ENCODE peak calls at places on chromosome 16, in six cellular contexts. One of them, this sample, is unnamed. For H3K9me2, the result is how much of the 10 kb centered on the place peaks cover.

GRCh38 chr16:54928016-54928356 is 2.7 kb upstream of the IRX5 start:
- DNase-seq in HCT116: no peak
- DNase-seq in GM23338: peak
- DNase-seq in PC-3: no peak
- DNase-seq in MM.1S: peak
- DNase-seq in hepatocyte: peak
- DNase-seq in this sample: peak

GRCh38 chr16:14628806-14629611 is 1.1 kb downstream of the PARN start:
- DNase-seq in HCT116: no peak
- DNase-seq in GM23338: peak
- DNase-seq in PC-3: no peak
- DNase-seq in MM.1S: no peak
- DNase-seq in hepatocyte: no peak
- DNase-seq in this sample: no peak

GRCh38 chr16:65069766-65070165 is 52.1 kb downstream of the CDH11 start:
- DNase-seq in HCT116: no peak
- DNase-seq in GM23338: no peak
- DNase-seq in PC-3: no peak
- DNase-seq in MM.1S: no peak
- DNase-seq in hepatocyte: no peak
- DNase-seq in this sample: no peak

GRCh38 chr16:48053346-48053745 is 102.4 kb downstream of the ABCC12 start:
- DNase-seq in HCT116: no peak
- DNase-seq in GM23338: peak
- DNase-seq in PC-3: peak
- DNase-seq in MM.1S: no peak
- DNase-seq in hepatocyte: peak
- DNase-seq in this sample: peak

GRCh38 chr16:84240455-84240854 is 643 bp upstream of the KCNG4 start:
- DNase-seq in HCT116: no peak
- DNase-seq in GM23338: no peak
- DNase-seq in PC-3: no peak
- DNase-seq in MM.1S: no peak
- DNase-seq in hepatocyte: no peak
- DNase-seq in this sample: no peak

GRCh38 chr16:53433930-53434435 is 288 bp upstream of the RBL2 start:
- DNase-seq in HCT116: peak
- DNase-seq in GM23338: no peak
- DNase-seq in PC-3: peak
- DNase-seq in MM.1S: no peak
- DNase-seq in hepatocyte: peak
- DNase-seq in this sample: no peak

GRCh38 chr16:52538511-52538910 is 8.4 kb downstream of the TOX3 start:
- DNase-seq in HCT116: no peak
- DNase-seq in GM23338: no peak
- DNase-seq in PC-3: no peak
- DNase-seq in MM.1S: no peak
- DNase-seq in hepatocyte: no peak
- DNase-seq in this sample: no peak

GRCh38 chr16:83912152-83912948 is 13.4 kb downstream of the MLYCD start:
- DNase-seq in HCT116: no peak
- DNase-seq in GM23338: no peak
- DNase-seq in PC-3: peak
- DNase-seq in MM.1S: no peak
- DNase-seq in hepatocyte: no peak
- DNase-seq in this sample: no peak

GRCh38 chr16:17334096-17334495 is 136.7 kb downstream of the XYLT1 start:
- DNase-seq in HCT116: no peak
- DNase-seq in GM23338: no peak
- DNase-seq in PC-3: no peak
- DNase-seq in MM.1S: no peak
- DNase-seq in hepatocyte: no peak
- DNase-seq in this sample: no peak

GRCh38 chr16:86911311-86911999 is 333.1 kb downstream of the FOXL1 start:
- DNase-seq in HCT116: no peak
- DNase-seq in GM23338: no peak
- DNase-seq in PC-3: no peak
- DNase-seq in MM.1S: no peak
- DNase-seq in hepatocyte: no peak
- DNase-seq in this sample: no peak

GRCh38 chr16:15597822-15598647 is 44.9 kb downstream of the MARF1 start:
- DNase-seq in HCT116: no peak
- DNase-seq in GM23338: no peak
- DNase-seq in PC-3: no peak
- DNase-seq in MM.1S: no peak
- DNase-seq in hepatocyte: no peak
- DNase-seq in this sample: no peak

GRCh38 chr16:77922355-77922754 is 100.0 kb upstream of the CLEC3A start:
- DNase-seq in HCT116: no peak
- DNase-seq in GM23338: no peak
- DNase-seq in PC-3: no peak
- DNase-seq in MM.1S: no peak
- DNase-seq in hepatocyte: no peak
- DNase-seq in this sample: no peak

GRCh38 chr16:54284319-54284930 is 2.2 kb downstream of the IRX3 start:
- DNase-seq in HCT116: no peak
- DNase-seq in GM23338: peak
- DNase-seq in PC-3: no peak
- DNase-seq in MM.1S: no peak
- DNase-seq in hepatocyte: peak
- DNase-seq in this sample: peak

GRCh38 chr16:4676826-4677225 is 16.5 kb upstream of the NUDT16L1 start:
- DNase-seq in HCT116: no peak
- DNase-seq in GM23338: no peak
- DNase-seq in PC-3: no peak
- DNase-seq in MM.1S: no peak
- DNase-seq in hepatocyte: no peak
- DNase-seq in this sample: no peak

GRCh38 chr16:2979669-2980226 is 498 bp downstream of the PKMYT1 start:
- DNase-seq in HCT116: no peak
- DNase-seq in GM23338: peak
- DNase-seq in PC-3: no peak
- DNase-seq in MM.1S: no peak
- DNase-seq in hepatocyte: no peak
- DNase-seq in this sample: peak

GRCh38 chr16:69112285-69113129 is 7.1 kb downstream of the HAS3 start:
- DNase-seq in HCT116: no peak
- DNase-seq in GM23338: peak
- DNase-seq in PC-3: peak
- DNase-seq in MM.1S: peak
- DNase-seq in hepatocyte: peak
- DNase-seq in this sample: no peak

GRCh38 chr16:12300946-12301500 is 324.5 kb downstream of the SNX29 start:
- DNase-seq in HCT116: no peak
- DNase-seq in GM23338: no peak
- DNase-seq in PC-3: no peak
- DNase-seq in MM.1S: no peak
- DNase-seq in hepatocyte: no peak
- DNase-seq in this sample: no peak

GRCh38 chr16:65377131-65377649 is 255.3 kb upstream of the CDH11 start:
- DNase-seq in HCT116: no peak
- DNase-seq in GM23338: no peak
- DNase-seq in PC-3: peak
- DNase-seq in MM.1S: no peak
- DNase-seq in hepatocyte: no peak
- DNase-seq in this sample: no peak

GRCh38 chr16:48347191-48347860 is 37.9 kb downstream of the SIAH1 start:
- DNase-seq in HCT116: no peak
- DNase-seq in GM23338: no peak
- DNase-seq in PC-3: no peak
- DNase-seq in MM.1S: no peak
- DNase-seq in hepatocyte: no peak
- DNase-seq in this sample: no peak

GRCh38 chr16:23016372-23016771 is 132.9 kb downstream of the USP31 start:
- DNase-seq in HCT116: no peak
- DNase-seq in GM23338: no peak
- DNase-seq in PC-3: no peak
- DNase-seq in MM.1S: no peak
- DNase-seq in hepatocyte: no peak
- DNase-seq in this sample: no peak

GRCh38 chr16:67393111-67393789 is at the start of gene TPPP3:
- DNase-seq in HCT116: no peak
- DNase-seq in GM23338: peak
- DNase-seq in PC-3: no peak
- DNase-seq in MM.1S: no peak
- DNase-seq in hepatocyte: peak
- DNase-seq in this sample: peak

GRCh38 chr16:59154295-59154694 is 420.2 kb upstream of the GOT2 start:
- DNase-seq in HCT116: no peak
- DNase-seq in GM23338: no peak
- DNase-seq in PC-3: no peak
- DNase-seq in MM.1S: no peak
- DNase-seq in hepatocyte: peak
- DNase-seq in this sample: no peak

GRCh38 chr16:73956592-73957495 is 339.8 kb upstream of the PSMD7 start:
- DNase-seq in HCT116: peak
- DNase-seq in GM23338: peak
- DNase-seq in PC-3: peak
- DNase-seq in MM.1S: peak
- DNase-seq in hepatocyte: peak
- DNase-seq in this sample: no peak

GRCh38 chr16:77788196-77789084 is at the start of gene VAT1L:
- DNase-seq in HCT116: no peak
- DNase-seq in GM23338: peak
- DNase-seq in PC-3: no peak
- DNase-seq in MM.1S: peak
- DNase-seq in hepatocyte: peak
- DNase-seq in this sample: no peak

GRCh38 chr16:83473109-83473508 is 334.7 kb upstream of the HSBP1 start:
- DNase-seq in HCT116: no peak
- DNase-seq in GM23338: no peak
- DNase-seq in PC-3: no peak
- DNase-seq in MM.1S: no peak
- DNase-seq in hepatocyte: peak
- DNase-seq in this sample: no peak

GRCh38 chr16:3645108-3645503 is 9.4 kb upstream of the DNASE1 start:
- DNase-seq in HCT116: no peak
- DNase-seq in GM23338: no peak
- DNase-seq in PC-3: no peak
- DNase-seq in MM.1S: no peak
- DNase-seq in hepatocyte: no peak
- DNase-seq in this sample: no peak

GRCh38 chr16:29883987-29884386 is 15.4 kb downstream of the SEZ6L2 start:
- DNase-seq in HCT116: no peak
- DNase-seq in GM23338: no peak
- DNase-seq in PC-3: no peak
- DNase-seq in MM.1S: no peak
- DNase-seq in hepatocyte: no peak
- DNase-seq in this sample: no peak

GRCh38 chr16:75529959-75530358 is 5.9 kb downstream of the CHST5 start:
- DNase-seq in HCT116: no peak
- DNase-seq in GM23338: no peak
- DNase-seq in PC-3: no peak
- DNase-seq in MM.1S: no peak
- DNase-seq in hepatocyte: no peak
- DNase-seq in this sample: no peak

GRCh38 chr16:75526032-75526790 is 9.7 kb downstream of the CHST5 start:
- DNase-seq in HCT116: no peak
- DNase-seq in GM23338: no peak
- DNase-seq in PC-3: no peak
- DNase-seq in MM.1S: no peak
- DNase-seq in hepatocyte: no peak
- DNase-seq in this sample: no peak

GRCh38 chr16:75529056-75529905 is 6.6 kb downstream of the CHST5 start:
- DNase-seq in HCT116: no peak
- DNase-seq in GM23338: no peak
- DNase-seq in PC-3: no peak
- DNase-seq in MM.1S: no peak
- DNase-seq in hepatocyte: no peak
- DNase-seq in this sample: no peak

GRCh38 chr16:75532142-75532765 is 3.7 kb downstream of the CHST5 start:
- DNase-seq in HCT116: no peak
- DNase-seq in GM23338: no peak
- DNase-seq in PC-3: no peak
- DNase-seq in MM.1S: no peak
- DNase-seq in hepatocyte: no peak
- DNase-seq in this sample: no peak

DNA sequence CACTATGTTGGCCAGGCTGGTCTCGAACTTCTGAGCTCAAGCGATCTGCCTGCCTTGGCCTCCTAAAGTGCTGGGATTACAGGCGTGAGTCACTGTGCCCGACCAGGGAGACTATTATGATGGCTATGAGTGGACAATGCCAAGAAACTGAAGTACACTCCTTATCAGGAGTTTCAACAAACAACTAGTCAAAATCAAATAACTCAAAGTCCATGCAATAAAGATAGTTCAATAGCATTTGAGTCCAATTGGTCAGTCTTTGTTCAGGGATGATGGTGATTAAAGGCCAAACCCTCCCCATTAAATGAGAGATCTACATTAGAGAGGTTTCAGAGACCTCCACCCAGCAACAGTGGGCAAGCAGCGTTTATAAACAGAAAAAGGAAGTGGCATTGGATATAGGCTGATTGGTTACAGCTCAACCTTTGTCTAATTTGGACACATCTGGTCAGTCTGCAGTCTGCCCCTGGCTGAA is 8.0 kb downstream of the CHST5 start:
- DNase-seq in HCT116: no peak
- DNase-seq in GM23338: no peak
- DNase-seq in PC-3: no peak
- DNase-seq in MM.1S: no peak
- DNase-seq in hepatocyte: peak
- DNase-seq in this sample: no peak
- H3K9me2 ChIP-seq in HCT116: under half
- H3K9me2 ChIP-seq in GM23338: under half
- H3K9me2 ChIP-seq in PC-3: under half
- H3K9me2 ChIP-seq in MM.1S: under half
- H3K9me2 ChIP-seq in hepatocyte: under half
- H3K9me2 ChIP-seq in this sample: under half

GRCh38 chr16:57882206-57882605 is 79.9 kb upstream of the KIFC3 start:
- DNase-seq in HCT116: no peak
- DNase-seq in GM23338: no peak
- DNase-seq in PC-3: no peak
- DNase-seq in MM.1S: no peak
- DNase-seq in hepatocyte: no peak
- DNase-seq in this sample: no peak
- TF ChIP-seq CTCF in HCT116: no peak
- TF ChIP-seq CTCF in GM23338: no peak
- TF ChIP-seq CTCF in PC-3: no peak
- TF ChIP-seq CTCF in MM.1S: no peak
- TF ChIP-seq CTCF in hepatocyte: no peak
- TF ChIP-seq CTCF in this sample: no peak

GRCh38 chr16:88927010-88927409 is 50.0 kb downstream of the CBFA2T3 start:
- DNase-seq in HCT116: peak
- DNase-seq in GM23338: no peak
- DNase-seq in PC-3: peak
- DNase-seq in MM.1S: no peak
- DNase-seq in hepatocyte: no peak
- DNase-seq in this sample: peak
- TF ChIP-seq EZH2 in HCT116: no peak
- TF ChIP-seq EZH2 in GM23338: no peak
- TF ChIP-seq EZH2 in PC-3: no peak
- TF ChIP-seq EZH2 in MM.1S: no peak
- TF ChIP-seq EZH2 in hepatocyte: no peak
- TF ChIP-seq EZH2 in this sample: no peak

DNA sequence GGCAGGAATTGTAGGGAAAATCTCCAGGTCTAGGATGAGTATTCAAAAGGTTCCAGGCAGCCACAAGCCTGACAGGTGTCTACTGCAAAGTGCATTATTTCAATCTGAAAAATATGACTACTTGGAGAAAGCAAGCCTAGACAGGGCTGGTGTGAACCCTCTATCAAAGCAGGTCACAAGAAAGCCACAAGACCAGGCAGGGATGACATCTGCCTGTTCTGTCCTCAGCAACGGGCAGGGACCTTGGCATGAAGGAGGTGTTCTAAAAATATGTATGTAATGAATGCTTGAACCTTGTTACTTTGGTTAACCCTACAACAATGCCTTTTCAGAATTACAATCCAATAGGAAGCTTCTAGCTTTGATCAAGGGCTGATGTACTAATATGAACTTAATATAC is 1.2 kb upstream of the COX6A2 start:
- DNase-seq in HCT116: no peak
- DNase-seq in GM23338: no peak
- DNase-seq in PC-3: no peak
- DNase-seq in MM.1S: no peak
- DNase-seq in hepatocyte: no peak
- DNase-seq in this sample: no peak
- H3K9me2 ChIP-seq in HCT116: under half
- H3K9me2 ChIP-seq in GM23338: under half
- H3K9me2 ChIP-seq in PC-3: under half
- H3K9me2 ChIP-seq in MM.1S: under half
- H3K9me2 ChIP-seq in hepatocyte: under half
- H3K9me2 ChIP-seq in this sample: under half

This sample was measured in PC-9.